ENCODE peak calls at places on chromosomes 16 and 17, in five cellular contexts. S, E, F, A and N are unnamed samples.

GRCh38 chr17:70171159-70171558 is 1.8 kb downstream of the KCNJ2 start:
- DNase-seq in F (no peak), S (no peak), E (no peak), A (no peak), N (no peak)

GRCh38 chr16:54783226-54783625 is 147.4 kb upstream of the IRX5 start:
- DNase-seq in S (no peak), F (no peak), E (no peak), A (no peak), N (no peak)

GRCh38 chr17:28865946-28866752 is 11.3 kb downstream of the ERAL1 start:
- DNase-seq in E (no peak), A (no peak), S (peak; percentile 54), F (no peak), N (no peak)

GRCh38 chr16:69106491-69107291 is 1.2 kb downstream of the HAS3 start:
- DNase-seq in S (no peak), E (no peak), F (no peak), A (peak; percentile 82), N (no peak)

GRCh38 chr17:66604381-66604780 is 230.5 kb upstream of the CACNG5 start:
- DNase-seq in A (no peak), E (no peak), S (no peak), F (no peak), N (no peak)

GRCh38 chr16:84563316-84563715 is 54.6 kb downstream of the COTL1 start:
- DNase-seq in E (no peak), F (no peak), S (no peak), A (no peak), N (no peak)

GRCh38 chr16:28309811-28310311 is 17.5 kb downstream of the SBK1 start:
- DNase-seq in E (no peak), F (no peak), S (no peak), A (no peak), N (no peak)

GRCh38 chr17:66580178-66580577 is 254.7 kb upstream of the CACNG5 start:
- DNase-seq in A (no peak), F (peak; percentile 40), E (no peak), S (no peak), N (no peak)

GRCh38 chr17:40622509-40622928 is 25.1 kb downstream of the SMARCE1 start:
- DNase-seq in F (no peak), A (no peak), S (no peak), E (no peak), N (no peak)
- TF ChIP-seq FOXM1 in F (no peak), A (no peak), S (no peak), E (no peak), N (no peak)

GRCh38 chr16:77297996-77298637 is 98.9 kb downstream of the SYCE1L start:
- DNase-seq in A (no peak), E (no peak), S (no peak), F (no peak), N (no peak)

GRCh38 chr16:77300232-77300631 is 101.0 kb downstream of the SYCE1L start:
- DNase-seq in E (no peak), A (no peak), S (no peak), F (no peak), N (no peak)

GRCh38 chr16:77299395-77299794 is 100.2 kb downstream of the SYCE1L start:
- DNase-seq in A (no peak), E (peak; percentile 17), F (no peak), S (no peak), N (no peak)

GRCh38 chr16:77295896-77296295 is 96.7 kb downstream of the SYCE1L start:
- DNase-seq in S (no peak), A (no peak), F (no peak), E (no peak), N (no peak)

GRCh38 chr16:77298638-77299360 is 99.6 kb downstream of the SYCE1L start:
- DNase-seq in F (no peak), S (no peak), E (no peak), A (no peak), N (no peak)
- TF ChIP-seq FOXM1 in F (no peak), S (no peak), E (no peak), A (peak; percentile 68), N (no peak)

GRCh38 chr17:62600805-62601204 is 26.7 kb upstream of the MRC2 start:
- DNase-seq in E (no peak), F (no peak), S (no peak), A (no peak), N (no peak)
- TF ChIP-seq FOXM1 in E (no peak), F (no peak), S (no peak), A (no peak), N (no peak)

GRCh38 chr16:79071424-79071823 is 529.1 kb downstream of the MAF start:
- DNase-seq in F (no peak), E (no peak), A (no peak), S (no peak), N (no peak)
- TF ChIP-seq FOXM1 in F (no peak), E (no peak), A (no peak), S (no peak), N (no peak)

DNA sequence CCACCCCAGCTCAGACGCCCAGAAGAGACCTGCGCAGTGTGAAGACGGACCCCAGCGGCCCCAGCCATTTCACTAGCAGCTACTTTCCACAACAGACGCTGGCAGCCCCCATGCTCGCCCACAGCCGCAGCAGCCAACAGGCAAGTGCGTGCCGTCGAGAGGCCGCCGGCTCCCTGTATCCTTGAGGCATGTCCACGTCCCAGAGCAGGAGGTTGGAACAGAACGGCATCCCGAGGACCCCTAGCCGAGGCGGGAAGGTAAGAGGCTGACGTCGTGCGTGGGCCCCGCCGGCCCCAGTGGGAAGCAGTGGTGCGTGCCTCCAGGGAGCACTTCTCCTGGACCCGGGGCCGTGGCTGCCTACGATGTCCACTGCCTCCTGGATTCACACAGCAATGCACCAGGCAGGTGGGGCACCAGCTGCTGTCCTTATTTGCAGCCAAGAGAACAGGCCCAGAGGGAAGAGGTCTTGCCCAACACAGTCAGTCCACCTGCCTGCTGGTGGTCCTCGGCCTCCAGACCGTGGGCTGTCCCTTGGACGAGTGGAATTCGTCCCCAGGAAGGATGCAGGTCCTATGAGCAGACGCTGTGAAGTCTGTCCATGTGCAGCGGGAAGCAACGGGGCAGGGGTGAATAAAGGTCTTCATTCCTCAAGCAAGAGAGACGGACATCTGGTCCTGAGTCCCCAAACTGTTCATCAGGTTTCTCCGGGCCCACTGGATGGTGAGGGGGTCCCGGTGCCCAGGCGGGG is 38.5 kb downstream of the SLC7A5 start:
- DNase-seq in E (no peak), F (no peak), S (no peak), A (no peak), N (no peak)
- TF ChIP-seq FOXM1 in E (no peak), F (no peak), S (no peak), A (no peak), N (no peak)